ENCODE peak calls at places on chromosomes 7 and 10, in five cellular contexts. P is Daoy; K is activated CD4-positive, alpha-beta T cell treated with anti-CD3 and anti-CD28 coated beads for 24 hours; B is WERI-Rb-1; G is NCI-H2081 treated with DMSO at 0.1 percent for 48 hours. N is an unnamed sample.

GRCh38 chr7:130272456-130273080 is 5.9 kb downstream of the CPA2 start:
- DNase-seq in B (peak), K (no peak), G (peak), P (no peak), N (peak)

GRCh38 chr10:15120523-15120922 is 23.4 kb downstream of the RPP38 start:
- DNase-seq in P (no peak), G (no peak), B (no peak), K (no peak), N (no peak)

GRCh38 chr10:26997610-26998009 is 102.7 kb downstream of the ANKRD26 start:
- DNase-seq in K (no peak), B (no peak), G (no peak), P (no peak), N (no peak)

GRCh38 chr7:30971840-30972563 is 8.2 kb downstream of the GHRHR start:
- DNase-seq in K (no peak), P (no peak), B (no peak), G (no peak), N (no peak)

GRCh38 chr7:11437987-11438386 is 394.0 kb downstream of the THSD7A start:
- DNase-seq in G (no peak), K (no peak), P (no peak), B (no peak), N (no peak)

GRCh38 chr7:30780909-30781308 is 9.7 kb downstream of the MINDY4 start:
- DNase-seq in B (no peak), K (no peak), P (no peak), G (no peak), N (no peak)

GRCh38 chr10:119478111-119479047 is 64.1 kb downstream of the RGS10 start:
- DNase-seq in B (no peak), P (no peak), G (no peak), K (no peak), N (no peak)

GRCh38 chr7:112515989-112516388 is 35.2 kb downstream of the LSMEM1 start:
- DNase-seq in K (no peak), P (no peak), G (no peak), B (no peak), N (no peak)

GRCh38 chr7:106012184-106012583 is 49.1 kb downstream of the CDHR3 start:
- DNase-seq in K (no peak), B (no peak), P (no peak), G (no peak), N (no peak)

GRCh38 chr10:35563266-35563891 is 41.8 kb upstream of the GJD4 start:
- DNase-seq in P (peak), K (peak), B (peak), G (no peak), N (peak)

GRCh38 chr7:99992330-99993037 is 16.7 kb upstream of the AZGP1 start:
- DNase-seq in B (no peak), G (no peak), K (no peak), P (no peak), N (no peak)

GRCh38 chr7:32070051-32070405 is 179 bp downstream of the PDE1C start:
- DNase-seq in G (no peak), K (no peak), P (no peak), B (no peak), N (no peak)

GRCh38 chr7:155788616-155789000 is 23.7 kb downstream of the SHH start:
- DNase-seq in P (peak), G (no peak), B (no peak), K (no peak), N (no peak)

GRCh38 chr7:102450242-102450641 is 14.4 kb downstream of the ALKBH4 start:
- DNase-seq in B (peak), G (no peak), K (no peak), P (no peak), N (no peak)

GRCh38 chr7:106108988-106109387 is 3.1 kb downstream of the SYPL1 start:
- DNase-seq in K (no peak), B (no peak), G (no peak), P (no peak), N (no peak)

N was measured in glutamatergic neuron.